ENCODE peak calls at places on chromosomes 11 and 22, in five cellular contexts. One of them, this sample, is unnamed.

GRCh38 chr11:88345408-88345807 is 7.9 kb upstream of the CTSC start:
- DNase-seq in body of pancreas: no peak
- DNase-seq in NB4: peak; percentile 77
- DNase-seq in adrenal gland: no peak
- DNase-seq in spleen: no peak
- DNase-seq in this sample: no peak

GRCh38 chr11:125345706-125346561 is 150.1 kb downstream of the FEZ1 start:
- DNase-seq in spleen: peak; percentile 78
- DNase-seq in body of pancreas: peak; percentile 85
- DNase-seq in NB4: peak; percentile 64
- DNase-seq in adrenal gland: peak; percentile 65
- DNase-seq in this sample: peak; percentile 90

GRCh38 chr11:113806403-113806802 is 26.8 kb downstream of the CLDN25 start:
- DNase-seq in body of pancreas: peak; percentile 11
- DNase-seq in adrenal gland: no peak
- DNase-seq in spleen: no peak
- DNase-seq in NB4: peak; percentile 54
- DNase-seq in this sample: peak; percentile 58

GRCh38 chr11:73866586-73866996 is 10.1 kb downstream of the COA4 start:
- DNase-seq in NB4: no peak
- DNase-seq in adrenal gland: peak; percentile 65
- DNase-seq in spleen: no peak
- DNase-seq in body of pancreas: no peak
- DNase-seq in this sample: no peak

GRCh38 chr11:2205214-2205770 is 33.7 kb upstream of the TH start:
- DNase-seq in NB4: no peak
- DNase-seq in spleen: no peak
- DNase-seq in body of pancreas: no peak
- DNase-seq in adrenal gland: no peak
- DNase-seq in this sample: no peak

GRCh38 chr22:22565991-22566390 is 6.9 kb upstream of the PRAME start:
- DNase-seq in spleen: no peak
- DNase-seq in body of pancreas: no peak
- DNase-seq in adrenal gland: no peak
- DNase-seq in NB4: peak; percentile 70
- DNase-seq in this sample: no peak

GRCh38 chr11:64181506-64182411 is 4.2 kb upstream of the STIP1 start:
- DNase-seq in NB4: peak; percentile 96
- DNase-seq in adrenal gland: peak; percentile 93
- DNase-seq in spleen: peak; percentile 90
- DNase-seq in body of pancreas: peak; percentile 96
- DNase-seq in this sample: peak; percentile 97

GRCh38 chr11:110710520-110711381 is 1.5 kb downstream of the ARHGAP20 start:
- DNase-seq in adrenal gland: peak; percentile 63
- DNase-seq in NB4: no peak
- DNase-seq in spleen: peak; percentile 75
- DNase-seq in body of pancreas: peak; percentile 53
- DNase-seq in this sample: peak; percentile 81

DNA sequence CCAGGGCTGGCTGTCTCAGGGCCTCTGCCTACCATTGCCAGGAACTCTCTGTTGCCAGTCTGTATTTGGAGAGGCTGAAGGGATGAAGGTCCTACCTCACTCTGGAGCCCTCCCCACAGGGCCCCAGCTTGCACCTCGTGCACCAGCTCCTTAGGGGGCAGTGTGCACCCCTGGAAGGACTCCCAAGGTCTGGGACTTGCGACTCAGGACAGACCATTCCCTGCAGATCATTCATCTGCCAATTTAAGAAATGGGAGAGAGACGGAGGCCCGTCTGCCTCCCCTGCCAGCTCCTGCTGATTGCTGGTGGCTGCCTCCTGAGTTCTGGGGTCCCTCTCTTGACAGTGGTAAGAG is 27.5 kb upstream of the MALAT1 start:
- DNase-seq in adrenal gland: peak; percentile 75
- DNase-seq in spleen: peak; percentile 89
- DNase-seq in NB4: peak; percentile 77
- DNase-seq in body of pancreas: peak; percentile 86
- DNase-seq in this sample: peak; percentile 71
- TF ChIP-seq POLR2A in adrenal gland: no peak
- TF ChIP-seq POLR2A in spleen: no peak
- TF ChIP-seq POLR2A in NB4: no peak
- TF ChIP-seq POLR2A in body of pancreas: no peak
- TF ChIP-seq POLR2A in this sample: no peak

GRCh38 chr11:44305149-44305642 is 4.7 kb downstream of the ALX4 start:
- DNase-seq in spleen: no peak
- DNase-seq in body of pancreas: no peak
- DNase-seq in NB4: no peak
- DNase-seq in adrenal gland: no peak
- DNase-seq in this sample: no peak

GRCh38 chr11:44304091-44305084 is 5.6 kb downstream of the ALX4 start:
- DNase-seq in NB4: no peak
- DNase-seq in body of pancreas: no peak
- DNase-seq in spleen: no peak
- DNase-seq in adrenal gland: no peak
- DNase-seq in this sample: no peak

GRCh38 chr11:44307340-44308099 is 2.4 kb downstream of the ALX4 start:
- DNase-seq in NB4: no peak
- DNase-seq in body of pancreas: no peak
- DNase-seq in spleen: no peak
- DNase-seq in adrenal gland: no peak
- DNase-seq in this sample: no peak

GRCh38 chr11:44306469-44307244 is 3.3 kb downstream of the ALX4 start:
- DNase-seq in NB4: no peak
- DNase-seq in body of pancreas: no peak
- DNase-seq in adrenal gland: no peak
- DNase-seq in spleen: no peak
- DNase-seq in this sample: no peak

GRCh38 chr11:44305643-44306468 is 4.1 kb downstream of the ALX4 start:
- DNase-seq in body of pancreas: peak; percentile 43
- DNase-seq in spleen: peak; percentile 82
- DNase-seq in NB4: no peak
- DNase-seq in adrenal gland: no peak
- DNase-seq in this sample: no peak
- H3K4me3 ChIP-seq in body of pancreas: no peak overlapping the region
- H3K4me3 ChIP-seq in spleen: peak overlapping the region; percentile 50
- H3K4me3 ChIP-seq in NB4: peak overlapping the region; percentile 25
- H3K4me3 ChIP-seq in adrenal gland: peak overlapping the region; percentile 68
- H3K4me3 ChIP-seq in this sample: no peak overlapping the region

GRCh38 chr11:117192401-117192875 is 6.7 kb upstream of the TAGLN start:
- DNase-seq in adrenal gland: no peak
- DNase-seq in body of pancreas: no peak
- DNase-seq in spleen: no peak
- DNase-seq in NB4: no peak
- DNase-seq in this sample: no peak
- TF ChIP-seq POLR2A in adrenal gland: no peak
- TF ChIP-seq POLR2A in body of pancreas: no peak
- TF ChIP-seq POLR2A in spleen: no peak
- TF ChIP-seq POLR2A in NB4: no peak
- TF ChIP-seq POLR2A in this sample: no peak

GRCh38 chr22:24951942-24952836 is at the start of gene KIAA1671:
- DNase-seq in NB4: peak; percentile 56
- DNase-seq in spleen: peak; percentile 93
- DNase-seq in adrenal gland: peak; percentile 94
- DNase-seq in body of pancreas: peak; percentile 93
- DNase-seq in this sample: peak; percentile 92

GRCh38 chr22:24952837-24953293 is 349 bp downstream of the KIAA1671 start:
- DNase-seq in NB4: no peak
- DNase-seq in adrenal gland: peak; percentile 62
- DNase-seq in body of pancreas: peak; percentile 74
- DNase-seq in spleen: peak; percentile 78
- DNase-seq in this sample: peak; percentile 67

GRCh38 chr22:24953294-24954113 is 988 bp downstream of the KIAA1671 start:
- DNase-seq in spleen: no peak
- DNase-seq in body of pancreas: peak; percentile 58
- DNase-seq in NB4: no peak
- DNase-seq in adrenal gland: peak; percentile 54
- DNase-seq in this sample: peak; percentile 29

GRCh38 chr22:24954856-24955255 is 2.3 kb downstream of the KIAA1671 start:
- DNase-seq in NB4: no peak
- DNase-seq in body of pancreas: no peak
- DNase-seq in spleen: no peak
- DNase-seq in adrenal gland: no peak
- DNase-seq in this sample: no peak

GRCh38 chr22:24954114-24954463 is 1.6 kb downstream of the KIAA1671 start:
- DNase-seq in NB4: no peak
- DNase-seq in spleen: no peak
- DNase-seq in body of pancreas: no peak
- DNase-seq in adrenal gland: no peak
- DNase-seq in this sample: no peak
- H3K4me3 ChIP-seq in NB4: no peak overlapping the region
- H3K4me3 ChIP-seq in spleen: no peak overlapping the region
- H3K4me3 ChIP-seq in body of pancreas: no peak overlapping the region
- H3K4me3 ChIP-seq in adrenal gland: peak overlapping the region; percentile 92
- H3K4me3 ChIP-seq in this sample: no peak overlapping the region

This sample was measured in testis.